ENCODE peak calls at places on chromosomes 3 and 15, in five cellular contexts. One of them, this sample, is unnamed.

GRCh38 chr3:150096700-150097587 is 126.2 kb upstream of the PFN2 start:
- DNase-seq in left cardiac atrium: no peak
- DNase-seq in astrocyte: no peak
- DNase-seq in cardiac septum: no peak
- DNase-seq in A172: no peak
- DNase-seq in this sample: no peak

GRCh38 chr3:65593780-65594752 is 444.7 kb downstream of the MAGI1 start:
- DNase-seq in left cardiac atrium: no peak
- DNase-seq in A172: no peak
- DNase-seq in cardiac septum: no peak
- DNase-seq in astrocyte: no peak
- DNase-seq in this sample: no peak

GRCh38 chr3:10432156-10432845 is 73.1 kb downstream of the ATP2B2 start:
- DNase-seq in astrocyte: no peak
- DNase-seq in cardiac septum: no peak
- DNase-seq in A172: no peak
- DNase-seq in left cardiac atrium: no peak
- DNase-seq in this sample: no peak

GRCh38 chr3:104323226-104323625 is 1043.5 kb upstream of the ALCAM start:
- DNase-seq in A172: peak; percentile 46
- DNase-seq in cardiac septum: no peak
- DNase-seq in left cardiac atrium: no peak
- DNase-seq in astrocyte: no peak
- DNase-seq in this sample: no peak

GRCh38 chr3:166263460-166263859 is 426.2 kb upstream of the BCHE start:
- DNase-seq in left cardiac atrium: no peak
- DNase-seq in A172: no peak
- DNase-seq in cardiac septum: no peak
- DNase-seq in astrocyte: no peak
- DNase-seq in this sample: no peak

GRCh38 chr3:179446501-179446900 is 4.8 kb downstream of the GNB4 start:
- DNase-seq in astrocyte: no peak
- DNase-seq in A172: peak; percentile 35
- DNase-seq in cardiac septum: no peak
- DNase-seq in left cardiac atrium: no peak
- DNase-seq in this sample: no peak

GRCh38 chr15:50116477-50116876 is 2.6 kb downstream of the ATP8B4 start:
- DNase-seq in cardiac septum: no peak
- DNase-seq in left cardiac atrium: no peak
- DNase-seq in A172: peak; percentile 60
- DNase-seq in astrocyte: no peak
- DNase-seq in this sample: no peak

GRCh38 chr15:76664411-76664810 is 240.7 kb downstream of the SCAPER start:
- DNase-seq in astrocyte: no peak
- DNase-seq in left cardiac atrium: no peak
- DNase-seq in cardiac septum: no peak
- DNase-seq in A172: no peak
- DNase-seq in this sample: no peak

GRCh38 chr3:14476583-14477265 is 63.4 kb downstream of the GRIP2 start:
- DNase-seq in A172: no peak
- DNase-seq in cardiac septum: no peak
- DNase-seq in astrocyte: no peak
- DNase-seq in left cardiac atrium: peak; percentile 11
- DNase-seq in this sample: no peak

GRCh38 chr15:71431345-71432336 is 316.4 kb downstream of the THSD4 start:
- DNase-seq in astrocyte: no peak
- DNase-seq in A172: no peak
- DNase-seq in left cardiac atrium: no peak
- DNase-seq in cardiac septum: no peak
- DNase-seq in this sample: no peak

GRCh38 chr15:40929730-40930429 is 740 bp downstream of the DLL4 start:
- DNase-seq in cardiac septum: no peak
- DNase-seq in astrocyte: peak; percentile 53
- DNase-seq in A172: no peak
- DNase-seq in left cardiac atrium: peak; percentile 67
- DNase-seq in this sample: peak; percentile 78

GRCh38 chr15:74827632-74828031 is 1.2 kb downstream of the CPLX3 start:
- DNase-seq in cardiac septum: no peak
- DNase-seq in astrocyte: no peak
- DNase-seq in A172: no peak
- DNase-seq in left cardiac atrium: no peak
- DNase-seq in this sample: no peak

GRCh38 chr15:62706361-62706760 is 336.2 kb upstream of the TPM1 start:
- DNase-seq in left cardiac atrium: no peak
- DNase-seq in astrocyte: no peak
- DNase-seq in cardiac septum: no peak
- DNase-seq in A172: no peak
- DNase-seq in this sample: no peak

GRCh38 chr3:183260167-183260904 is 7.3 kb downstream of the B3GNT5 start:
- DNase-seq in astrocyte: no peak
- DNase-seq in A172: no peak
- DNase-seq in left cardiac atrium: no peak
- DNase-seq in cardiac septum: no peak
- DNase-seq in this sample: no peak

GRCh38 chr15:31499236-31499952 is 172.8 kb downstream of the KLF13 start:
- DNase-seq in astrocyte: no peak
- DNase-seq in left cardiac atrium: no peak
- DNase-seq in cardiac septum: no peak
- DNase-seq in A172: no peak
- DNase-seq in this sample: no peak

GRCh38 chr3:178436773-178437172 is 99.5 kb upstream of the KCNMB2 start:
- DNase-seq in cardiac septum: no peak
- DNase-seq in astrocyte: peak; percentile 59
- DNase-seq in A172: peak; percentile 35
- DNase-seq in left cardiac atrium: no peak
- DNase-seq in this sample: no peak

GRCh38 chr15:36843822-36844221 is 256.5 kb downstream of the MEIS2 start:
- DNase-seq in cardiac septum: no peak
- DNase-seq in astrocyte: no peak
- DNase-seq in A172: no peak
- DNase-seq in left cardiac atrium: no peak
- DNase-seq in this sample: no peak

GRCh38 chr15:91338763-91339162 is 238.7 kb downstream of the SV2B start:
- DNase-seq in left cardiac atrium: no peak
- DNase-seq in astrocyte: peak; percentile 32
- DNase-seq in A172: peak; percentile 2
- DNase-seq in cardiac septum: no peak
- DNase-seq in this sample: no peak

GRCh38 chr3:45057557-45057956 is 31.5 kb downstream of the CLEC3B start:
- DNase-seq in cardiac septum: no peak
- DNase-seq in left cardiac atrium: no peak
- DNase-seq in A172: no peak
- DNase-seq in astrocyte: no peak
- DNase-seq in this sample: no peak

GRCh38 chr3:128167646-128167972 is 14.3 kb downstream of the EEFSEC start:
- DNase-seq in A172: no peak
- DNase-seq in cardiac septum: no peak
- DNase-seq in astrocyte: no peak
- DNase-seq in left cardiac atrium: no peak
- DNase-seq in this sample: no peak

GRCh38 chr15:77563768-77564167 is 68.9 kb downstream of the LINGO1 start:
- DNase-seq in astrocyte: no peak
- DNase-seq in left cardiac atrium: no peak
- DNase-seq in cardiac septum: no peak
- DNase-seq in A172: no peak
- DNase-seq in this sample: no peak

GRCh38 chr15:26325495-26325894 is 447.4 kb downstream of the GABRB3 start:
- DNase-seq in A172: no peak
- DNase-seq in cardiac septum: no peak
- DNase-seq in left cardiac atrium: no peak
- DNase-seq in astrocyte: no peak
- DNase-seq in this sample: no peak

GRCh38 chr15:67082007-67082536 is 16.7 kb downstream of the SMAD3 start:
- DNase-seq in left cardiac atrium: no peak
- DNase-seq in A172: no peak
- DNase-seq in astrocyte: no peak
- DNase-seq in cardiac septum: no peak
- DNase-seq in this sample: no peak

GRCh38 chr3:195896361-195897080 is 11.8 kb downstream of the TNK2 start:
- DNase-seq in astrocyte: peak; percentile 79
- DNase-seq in cardiac septum: no peak
- DNase-seq in left cardiac atrium: peak; percentile 72
- DNase-seq in A172: peak; percentile 90
- DNase-seq in this sample: no peak

GRCh38 chr15:95277266-95277665 is 1045.9 kb downstream of the MCTP2 start:
- DNase-seq in cardiac septum: no peak
- DNase-seq in A172: no peak
- DNase-seq in left cardiac atrium: no peak
- DNase-seq in astrocyte: peak; percentile 78
- DNase-seq in this sample: no peak

GRCh38 chr3:15542641-15543040 is 21.1 kb upstream of the COLQ start:
- DNase-seq in left cardiac atrium: peak; percentile 31
- DNase-seq in cardiac septum: no peak
- DNase-seq in astrocyte: no peak
- DNase-seq in A172: no peak
- DNase-seq in this sample: no peak

GRCh38 chr3:111850481-111850880 is 8.6 kb upstream of the PHLDB2 start:
- DNase-seq in cardiac septum: no peak
- DNase-seq in astrocyte: peak; percentile 58
- DNase-seq in A172: no peak
- DNase-seq in left cardiac atrium: no peak
- DNase-seq in this sample: no peak

GRCh38 chr3:149553781-149554451 is 79.4 kb downstream of the TM4SF4 start:
- DNase-seq in left cardiac atrium: peak; percentile 49
- DNase-seq in A172: no peak
- DNase-seq in cardiac septum: no peak
- DNase-seq in astrocyte: peak; percentile 97
- DNase-seq in this sample: peak; percentile 77

GRCh38 chr15:59522988-59523461 is 85.0 kb downstream of the FAM81A start:
- DNase-seq in A172: no peak
- DNase-seq in left cardiac atrium: no peak
- DNase-seq in cardiac septum: no peak
- DNase-seq in astrocyte: no peak
- DNase-seq in this sample: no peak